ENCODE peak calls at places on chromosomes 11 and 22, in five cellular contexts. J is sigmoid colon, D is H1, N is left ventricle myocardium inferior, Q is PC-9. K is an unnamed sample.

GRCh38 chr11:73980001-73980960 is 2.4 kb downstream of the UCP2 start:
- DNase-seq in J (peak), D (no peak), N (no peak), Q (peak), K (no peak)

GRCh38 chr11:45537617-45538016 is 127.8 kb downstream of the CHST1 start:
- DNase-seq in J (no peak), D (no peak), N (no peak), Q (no peak), K (peak)

GRCh38 chr11:85822814-85823213 is 11.9 kb upstream of the SYTL2 start:
- DNase-seq in J (no peak), D (no peak), N (no peak), Q (peak), K (no peak)

GRCh38 chr11:83823461-83824025 is 537.4 kb upstream of the CCDC90B start:
- DNase-seq in J (no peak), D (no peak), N (no peak), Q (no peak), K (no peak)

GRCh38 chr11:80315263-80315662 is 874.4 kb upstream of the TENM4 start:
- DNase-seq in J (no peak), D (no peak), N (no peak), Q (no peak), K (peak)

GRCh38 chr22:49966716-49967332 is 6.3 kb downstream of the PIM3 start:
- DNase-seq in J (peak), D (peak), N (peak), Q (no peak), K (no peak)

GRCh38 chr22:50445071-50445879 is 29.6 kb downstream of the SBF1 start:
- DNase-seq in J (no peak), D (no peak), N (no peak), Q (no peak), K (no peak)

GRCh38 chr11:662689-663274 is 25.7 kb downstream of the DRD4 start:
- DNase-seq in J (no peak), D (peak), N (peak), Q (no peak), K (peak)

GRCh38 chr11:93199616-93200015 is 1.8 kb upstream of the SLC36A4 start:
- DNase-seq in J (no peak), D (no peak), N (no peak), Q (no peak), K (no peak)

GRCh38 chr11:9956483-9956882 is 292.6 kb downstream of the SWAP70 start:
- DNase-seq in J (no peak), D (no peak), N (no peak), Q (no peak), K (no peak)

GRCh38 chr11:34065505-34066203 is 14.1 kb downstream of the CAPRIN1 start:
- DNase-seq in J (no peak), D (no peak), N (no peak), Q (no peak), K (no peak)

GRCh38 chr11:18490319-18490718 is 34.7 kb downstream of the LDHAL6A start:
- DNase-seq in J (no peak), D (no peak), N (no peak), Q (peak), K (no peak)

GRCh38 chr11:121829159-121829643 is 286.8 kb downstream of the BLID start:
- DNase-seq in J (no peak), D (no peak), N (no peak), Q (no peak), K (peak)

GRCh38 chr11:59938132-59938531 is at the start of gene OOSP1:
- DNase-seq in J (no peak), D (no peak), N (no peak), Q (no peak), K (no peak)

GRCh38 chr11:35907648-35908431 is 36.0 kb upstream of the LDLRAD3 start:
- DNase-seq in J (peak), D (no peak), N (no peak), Q (peak), K (peak)

GRCh38 chr11:102577182-102577581 is 46.6 kb upstream of the MMP7 start:
- DNase-seq in J (no peak), D (no peak), N (no peak), Q (no peak), K (no peak)

GRCh38 chr11:64164392-64165312 is 1.3 kb downstream of the MACROD1 start:
- DNase-seq in J (no peak), D (peak), N (peak), Q (no peak), K (peak)

GRCh38 chr11:106959800-106960199 is 58.5 kb downstream of the GUCY1A2 start:
- DNase-seq in J (no peak), D (no peak), N (no peak), Q (no peak), K (no peak)

GRCh38 chr11:73240190-73240781 is 22.2 kb downstream of the P2RY2 start:
- DNase-seq in J (peak), D (no peak), N (peak), Q (no peak), K (peak)

GRCh38 chr11:70501933-70502540 is 103.7 kb downstream of the CTTN start:
- DNase-seq in J (peak), D (no peak), N (peak), Q (no peak), K (no peak)

GRCh38 chr11:5390210-5390609 is 6.6 kb downstream of the OR51M1 start:
- DNase-seq in J (no peak), D (no peak), N (no peak), Q (no peak), K (no peak)
- TF ChIP-seq CTCF in J (no peak), D (no peak), N (no peak), Q (no peak), K (no peak)

GRCh38 chr11:57546869-57547518 is 9.6 kb downstream of the SMTNL1 start:
- DNase-seq in J (no peak), D (no peak), N (no peak), Q (no peak), K (peak)
- TF ChIP-seq CTCF in J (no peak), D (no peak), N (no peak), Q (no peak), K (no peak)

GRCh38 chr11:6152126-6152525 is 18.0 kb downstream of the OR52B2 start:
- DNase-seq in J (no peak), D (no peak), N (no peak), Q (no peak), K (no peak)
- TF ChIP-seq CTCF in J (no peak), D (no peak), N (no peak), Q (no peak), K (no peak)

DNA sequence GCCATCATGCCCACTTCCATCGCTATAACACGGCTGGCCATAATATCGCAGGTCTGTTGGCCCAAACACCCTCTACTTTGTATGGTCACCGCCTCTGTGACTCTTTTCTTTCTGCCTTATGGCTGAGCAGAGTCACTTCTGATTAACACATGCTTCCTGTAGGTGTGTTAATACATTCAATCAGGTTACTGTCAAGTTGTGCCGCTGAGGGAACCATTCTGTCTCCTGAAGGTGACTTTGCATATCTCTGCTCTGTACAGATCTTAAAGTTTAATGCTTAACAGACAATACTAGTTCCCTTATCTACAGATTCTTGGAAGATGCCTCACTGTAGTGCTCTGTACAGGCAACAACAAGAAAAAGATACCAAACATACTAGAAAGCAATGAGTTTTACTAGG is 393.1 kb downstream of the CADM1 start:
- DNase-seq in J (no peak), D (no peak), N (no peak), Q (no peak), K (no peak)
- TF ChIP-seq CTCF in J (no peak), D (no peak), N (no peak), Q (no peak), K (no peak)

GRCh38 chr11:67645521-67646457 is 4.7 kb downstream of the ACY3 start:
- DNase-seq in J (no peak), D (peak), N (no peak), Q (no peak), K (no peak)

GRCh38 chr11:67642148-67642475 is 2.5 kb upstream of the TBX10 start:
- DNase-seq in J (peak), D (no peak), N (no peak), Q (no peak), K (no peak)

GRCh38 chr11:67644472-67645418 is 5.2 kb upstream of the TBX10 start:
- DNase-seq in J (peak), D (peak), N (no peak), Q (no peak), K (no peak)

GRCh38 chr11:67642490-67643120 is 3.0 kb upstream of the TBX10 start:
- DNase-seq in J (peak), D (no peak), N (no peak), Q (no peak), K (no peak)

GRCh38 chr11:67644042-67644441 is 4.5 kb upstream of the TBX10 start:
- DNase-seq in J (no peak), D (peak), N (no peak), Q (peak), K (peak)
- TF ChIP-seq CTCF in J (no peak), D (peak), N (peak), Q (peak), K (peak)

GRCh38 chr11:14644396-14645246 is 1.0 kb downstream of the PDE3B start:
- DNase-seq in J (peak), D (peak), N (peak), Q (no peak), K (no peak)
- TF ChIP-seq CTCF in J (no peak), D (no peak), N (peak), Q (no peak), K (no peak)

GRCh38 chr11:128484172-128484571 is 103.2 kb downstream of the ETS1 start:
- DNase-seq in J (no peak), D (no peak), N (no peak), Q (no peak), K (peak)
- TF ChIP-seq CTCF in J (no peak), D (peak), N (peak), Q (peak), K (peak)

GRCh38 chr11:3171931-3172560 is 6.9 kb upstream of the OSBPL5 start:
- DNase-seq in J (no peak), D (no peak), N (no peak), Q (no peak), K (no peak)

GRCh38 chr11:3169952-3170755 is 5.0 kb upstream of the OSBPL5 start:
- DNase-seq in J (no peak), D (no peak), N (no peak), Q (no peak), K (peak)

GRCh38 chr11:3167143-3168119 is 2.3 kb upstream of the OSBPL5 start:
- DNase-seq in J (no peak), D (no peak), N (peak), Q (no peak), K (no peak)

GRCh38 chr11:3170756-3171670 is 5.9 kb upstream of the OSBPL5 start:
- DNase-seq in J (no peak), D (no peak), N (no peak), Q (no peak), K (no peak)

GRCh38 chr11:3169235-3169951 is 4.3 kb upstream of the OSBPL5 start:
- DNase-seq in J (peak), D (no peak), N (peak), Q (no peak), K (peak)
- TF ChIP-seq CTCF in J (no peak), D (peak), N (peak), Q (no peak), K (no peak)

DNA sequence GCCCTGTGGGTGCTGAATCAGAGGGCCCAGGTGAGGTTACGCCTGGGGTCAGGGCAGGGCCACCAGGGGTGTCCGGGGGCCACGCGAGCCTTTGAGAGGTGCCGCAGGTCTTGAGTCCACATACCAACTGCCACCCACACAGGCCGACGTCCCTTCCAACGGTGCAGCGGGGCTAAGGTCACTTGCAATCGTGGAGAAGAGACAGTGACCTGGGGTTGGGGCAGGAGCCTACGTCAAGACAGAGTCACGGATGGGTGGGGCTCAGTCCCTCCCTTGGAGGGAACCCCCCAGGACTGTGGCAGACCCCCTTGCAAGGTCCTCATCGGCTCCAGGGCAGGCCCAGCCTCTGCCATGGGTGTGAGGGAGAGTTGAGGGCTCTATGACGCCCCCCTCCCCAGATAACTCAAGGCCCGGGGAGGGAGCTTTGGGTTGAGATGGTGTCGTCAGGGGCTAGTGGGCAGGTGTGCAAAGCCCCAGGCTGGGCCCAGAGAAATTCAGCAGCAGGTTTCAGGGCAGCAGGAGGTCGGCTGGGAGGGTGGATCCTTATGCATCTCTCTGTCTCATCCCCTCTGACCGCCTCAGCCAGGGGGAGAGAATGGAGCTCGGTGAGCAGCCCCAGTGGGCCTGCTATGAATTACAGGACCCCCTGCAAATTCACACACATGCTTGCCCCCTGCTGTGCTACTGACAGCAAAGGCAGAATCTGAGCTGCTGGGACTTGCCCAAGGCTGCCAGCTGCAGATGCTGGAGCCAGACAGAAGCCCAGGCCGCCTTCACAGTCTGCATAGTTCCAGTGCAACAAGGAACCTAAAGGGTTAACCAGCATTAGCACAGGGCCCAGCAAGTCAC is 60.0 kb downstream of the MYEOV start:
- DNase-seq in J (no peak), D (peak), N (no peak), Q (no peak), K (no peak)
- TF ChIP-seq CTCF in J (no peak), D (no peak), N (no peak), Q (no peak), K (no peak)

K was measured in MCF 10A.